ENCODE peak calls at places on chromosomes 12 and 14, in ten cellular contexts. M, K, F, J, A, G, D, Q, H and E are unnamed samples.
A peak's percentile ranks its signal among the peaks of the same experiment; 100 is the strongest.

GRCh38 chr14:103007555-103007954 is 49.8 kb downstream of the CDC42BPB start:
- DNase-seq in M (no peak), K (no peak), F (no peak), J (no peak), A (no peak), G (peak; percentile 82), D (no peak), Q (no peak), H (no peak), E (no peak)

GRCh38 chr12:101855364-101855884 is 22.0 kb upstream of the DRAM1 start:
- DNase-seq in M (no peak), K (peak; percentile 57), F (no peak), J (no peak), A (no peak), G (no peak), D (peak; percentile 83), Q (peak; percentile 31), H (no peak), E (no peak)

GRCh38 chr12:124567673-124568373 is 411 bp upstream of the NCOR2 start:
- DNase-seq in M (peak; percentile 74), K (peak; percentile 93), F (no peak), J (peak; percentile 86), A (peak; percentile 95), G (peak; percentile 98), D (peak; percentile 96), Q (peak; percentile 91), H (peak; percentile 97), E (peak; percentile 92)

GRCh38 chr12:77120695-77121094 is 55.3 kb upstream of the E2F7 start:
- DNase-seq in M (no peak), K (no peak), F (no peak), J (no peak), A (no peak), G (no peak), D (no peak), Q (peak; percentile 58), H (no peak), E (no peak)

GRCh38 chr14:71698698-71699097 is 233.5 kb upstream of the RGS6 start:
- DNase-seq in M (no peak), K (no peak), F (no peak), J (no peak), A (no peak), G (no peak), D (no peak), Q (no peak), H (no peak), E (no peak)

GRCh38 chr12:96289067-96289466 is 94.9 kb downstream of the ELK3 start:
- DNase-seq in M (no peak), K (no peak), F (no peak), J (no peak), A (no peak), G (no peak), D (no peak), Q (no peak), H (no peak), E (no peak)

GRCh38 chr12:106868982-106869381 is 86.7 kb upstream of the TMEM263 start:
- DNase-seq in M (no peak), K (no peak), F (no peak), J (no peak), A (no peak), G (no peak), D (no peak), Q (no peak), H (no peak), E (no peak)

GRCh38 chr12:124174406-124174805 is 120.5 kb upstream of the RFLNA start:
- DNase-seq in M (no peak), K (no peak), F (no peak), J (no peak), A (no peak), G (peak; percentile 82), D (no peak), Q (peak; percentile 43), H (no peak), E (no peak)

GRCh38 chr14:24171422-24172260 is at the start of gene REC8:
- DNase-seq in M (peak; percentile 68), K (peak; percentile 100), F (peak; percentile 26), J (peak; percentile 82), A (peak; percentile 81), G (peak; percentile 95), D (no peak), Q (peak; percentile 68), H (peak; percentile 91), E (peak; percentile 89)

GRCh38 chr12:42326466-42327226 is 679 bp downstream of the PPHLN1 start:
- DNase-seq in M (no peak), K (no peak), F (no peak), J (no peak), A (no peak), G (no peak), D (no peak), Q (peak; percentile 46), H (no peak), E (no peak)

GRCh38 chr14:58488550-58488949 is 61.0 kb downstream of the KIAA0586 start:
- DNase-seq in M (no peak), K (no peak), F (no peak), J (no peak), A (no peak), G (no peak), D (peak; percentile 60), Q (peak; percentile 48), H (no peak), E (no peak)

GRCh38 chr14:33938131-33938949 is 12.5 kb downstream of the EGLN3 start:
- DNase-seq in M (no peak), K (peak; percentile 89), F (no peak), J (peak; percentile 55), A (peak; percentile 91), G (peak; percentile 89), D (no peak), Q (peak; percentile 16), H (no peak), E (no peak)

GRCh38 chr12:116303929-116304328 is 26.4 kb upstream of the MED13L start:
- DNase-seq in M (no peak), K (no peak), F (no peak), J (no peak), A (no peak), G (no peak), D (no peak), Q (peak; percentile 58), H (no peak), E (no peak)

GRCh38 chr12:109731806-109732205 is 18.2 kb downstream of the FAM222A start:
- DNase-seq in M (peak; percentile 7), K (no peak), F (no peak), J (no peak), A (no peak), G (peak; percentile 38), D (no peak), Q (no peak), H (no peak), E (no peak)

GRCh38 chr12:109715310-109716091 is 1.9 kb downstream of the FAM222A start:
- DNase-seq in M (peak; percentile 29), K (peak; percentile 65), F (no peak), J (peak; percentile 32), A (no peak), G (no peak), D (no peak), Q (no peak), H (peak; percentile 56), E (no peak)

GRCh38 chr12:47576256-47576655 is 129.6 kb downstream of the RPAP3 start:
- DNase-seq in M (no peak), K (no peak), F (no peak), J (peak; percentile 85), A (no peak), G (no peak), D (no peak), Q (no peak), H (no peak), E (no peak)

GRCh38 chr14:100692256-100692655 is 34.4 kb upstream of the DLK1 start:
- DNase-seq in M (no peak), K (no peak), F (no peak), J (no peak), A (no peak), G (no peak), D (no peak), Q (no peak), H (no peak), E (no peak)